ENCODE peak calls at places on chromosomes 2 and 18, in four cellular contexts. Z is transverse colon, B is stromal cell of bone marrow, F is aorta. H is an unnamed sample.

GRCh38 chr2:172340394-172340793 is 87.0 kb upstream of the ITGA6 start:
- DNase-seq in F (no peak), Z (no peak), B (no peak), H (no peak)

GRCh38 chr2:24403168-24403850 is 43.0 kb upstream of the ITSN2 start:
- DNase-seq in Z (no peak), B (no peak), F (no peak), H (no peak)

GRCh38 chr2:207316906-207317305 is 151.2 kb upstream of the KLF7 start:
- DNase-seq in F (no peak), B (no peak), Z (no peak), H (no peak)

GRCh38 chr2:181143790-181144300 is 163.4 kb downstream of the UBE2E3 start:
- DNase-seq in B (no peak), Z (no peak), F (no peak), H (no peak)

GRCh38 chr2:102442967-102443828 is 20.2 kb downstream of the IL18RAP start:
- DNase-seq in B (no peak), Z (peak; percentile 22), F (no peak), H (no peak)

GRCh38 chr2:3207091-3207491 is 170.5 kb downstream of the EIPR1 start:
- DNase-seq in B (no peak), F (no peak), Z (no peak), H (no peak)

GRCh38 chr18:62454527-62454926 is 68.3 kb upstream of the ZCCHC2 start:
- DNase-seq in F (no peak), Z (no peak), B (no peak), H (no peak)

GRCh38 chr2:239159476-239159911 is 241.3 kb downstream of the HDAC4 start:
- DNase-seq in Z (peak; percentile 0), F (peak; percentile 29), B (no peak), H (no peak)

GRCh38 chr2:234164499-234165409 is 114.3 kb downstream of the SPP2 start:
- DNase-seq in F (no peak), Z (no peak), B (no peak), H (no peak)

H was measured in H1.